ENCODE peak calls at places on chromosomes 3 and 15, in six cellular contexts. J, M, F, V, L and G are unnamed samples. For H3K36me3, the result is how much of the 10 kb centered on the place peaks cover.

GRCh38 chr15:70799667-70800450 is 36.5 kb upstream of the UACA start:
- DNase-seq in J (peak), M (no peak), F (peak), V (peak), L (no peak), G (peak)

GRCh38 chr15:75531041-75531450 is 48.1 kb downstream of the PTPN9 start:
- DNase-seq in J (peak), M (no peak), F (peak), V (no peak), L (no peak), G (peak)

GRCh38 chr3:118165413-118165812 is 869.2 kb downstream of the IGSF11 start:
- DNase-seq in J (no peak), M (no peak), F (no peak), V (no peak), L (no peak), G (no peak)

GRCh38 chr15:94234300-94234699 is 2.9 kb downstream of the MCTP2 start:
- DNase-seq in J (no peak), M (no peak), F (peak), V (no peak), L (no peak), G (no peak)

GRCh38 chr3:152558386-152558785 is 276.5 kb upstream of the P2RY1 start:
- DNase-seq in J (no peak), M (no peak), F (no peak), V (no peak), L (no peak), G (no peak)

GRCh38 chr15:61820212-61820611 is 240.0 kb downstream of the VPS13C start:
- DNase-seq in J (no peak), M (no peak), F (no peak), V (no peak), L (no peak), G (no peak)

GRCh38 chr3:157436583-157437300 is at the start of gene PTX3:
- DNase-seq in J (peak), M (no peak), F (peak), V (peak), L (no peak), G (peak)

GRCh38 chr3:16392733-16393132 is 120.8 kb downstream of the RFTN1 start:
- DNase-seq in J (no peak), M (no peak), F (no peak), V (no peak), L (no peak), G (no peak)

GRCh38 chr3:244041-244440 is 47.5 kb downstream of the CHL1 start:
- DNase-seq in J (no peak), M (no peak), F (no peak), V (no peak), L (no peak), G (no peak)

GRCh38 chr3:64311424-64311920 is 86.2 kb upstream of the PRICKLE2 start:
- DNase-seq in J (no peak), M (no peak), F (no peak), V (no peak), L (no peak), G (no peak)

GRCh38 chr15:101067660-101068522 is 148.7 kb downstream of the LRRK1 start:
- DNase-seq in J (peak), M (no peak), F (no peak), V (no peak), L (peak), G (peak)

GRCh38 chr3:63228677-63229076 is 49.4 kb upstream of the SYNPR start:
- DNase-seq in J (no peak), M (no peak), F (peak), V (peak), L (no peak), G (no peak)

GRCh38 chr3:184284696-184285095 is 8.9 kb downstream of the ECE2 start:
- DNase-seq in J (peak), M (peak), F (peak), V (peak), L (no peak), G (no peak)

GRCh38 chr3:179943097-179943880 is 93.4 kb downstream of the PEX5L start:
- DNase-seq in J (no peak), M (no peak), F (no peak), V (no peak), L (no peak), G (no peak)

GRCh38 chr15:98514034-98514622 is 134.2 kb upstream of the IGF1R start:
- DNase-seq in J (no peak), M (no peak), F (no peak), V (peak), L (no peak), G (no peak)

GRCh38 chr3:44831241-44831640 is 30.5 kb upstream of the TMEM42 start:
- DNase-seq in J (no peak), M (no peak), F (no peak), V (no peak), L (no peak), G (no peak)

DNA sequence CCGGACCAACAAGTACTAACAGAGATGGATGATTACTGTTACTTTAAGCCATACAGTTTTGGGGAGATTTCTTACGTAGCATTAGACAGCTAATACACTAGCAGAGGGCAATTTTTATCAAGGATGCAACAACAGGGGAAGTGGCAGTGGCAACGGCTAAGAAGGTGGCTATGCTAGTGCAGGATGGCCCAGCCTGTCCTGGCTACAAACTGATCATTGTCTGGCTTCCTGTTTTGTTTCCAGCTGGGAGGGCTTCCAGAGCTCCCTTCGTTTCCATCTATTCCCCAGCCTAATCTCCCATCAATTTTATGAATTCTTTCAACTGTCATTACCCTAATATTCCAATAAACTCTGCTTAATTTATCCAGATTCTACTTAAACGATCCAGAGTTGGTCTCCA is 16.0 kb upstream of the PLA2G4F start:
- DNase-seq in J (no peak), M (no peak), F (no peak), V (no peak), L (no peak), G (no peak)
- H3K36me3 ChIP-seq in J (under half), M (under half), F (under half), V (half or more), L (half or more), G (under half)

DNA sequence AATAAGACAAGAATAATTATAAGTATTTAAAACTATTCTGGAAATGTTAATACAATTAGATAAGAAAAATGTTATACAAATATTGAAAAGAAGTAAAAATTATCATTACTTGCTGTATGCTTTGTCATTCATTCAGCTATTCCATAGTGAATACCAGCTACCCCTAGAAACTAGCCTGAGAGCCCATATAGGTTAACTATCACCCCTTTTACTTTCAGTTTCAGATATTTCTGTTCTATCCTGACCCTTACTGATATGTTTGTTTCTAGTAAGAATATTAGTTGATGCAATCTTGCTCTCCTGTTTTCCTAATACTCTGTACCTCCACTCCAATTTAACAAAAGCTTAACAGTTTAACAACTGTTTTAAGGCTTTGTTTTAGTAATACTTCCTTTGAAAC is 31.6 kb downstream of the FAM227B start:
- DNase-seq in J (no peak), M (no peak), F (no peak), V (no peak), L (no peak), G (no peak)
- H3K4me3 ChIP-seq in J (no peak), M (no peak), F (no peak), V (no peak), L (no peak), G (no peak)

GRCh38 chr3:47333907-47334306 is 46.9 kb upstream of the PTPN23 start:
- DNase-seq in J (no peak), M (no peak), F (no peak), V (no peak), L (no peak), G (no peak)
- H3K36me3 ChIP-seq in J (under half), M (half or more), F (half or more), V (under half), L (half or more), G (under half)

GRCh38 chr15:59999558-60000112 is 4.5 kb upstream of the FOXB1 start:
- DNase-seq in J (no peak), M (no peak), F (no peak), V (no peak), L (no peak), G (no peak)

GRCh38 chr15:60001642-60002527 is 2.2 kb upstream of the FOXB1 start:
- DNase-seq in J (no peak), M (no peak), F (no peak), V (no peak), L (no peak), G (no peak)

GRCh38 chr15:60002528-60003218 is 1.4 kb upstream of the FOXB1 start:
- DNase-seq in J (no peak), M (no peak), F (no peak), V (no peak), L (no peak), G (no peak)

GRCh38 chr15:60000113-60000823 is 3.8 kb upstream of the FOXB1 start:
- DNase-seq in J (no peak), M (no peak), F (no peak), V (no peak), L (no peak), G (no peak)

GRCh38 chr15:60000824-60001641 is 3.1 kb upstream of the FOXB1 start:
- DNase-seq in J (no peak), M (no peak), F (no peak), V (no peak), L (no peak), G (no peak)
- H3K4me3 ChIP-seq in J (no peak), M (no peak), F (no peak), V (no peak), L (no peak), G (no peak)

DNA sequence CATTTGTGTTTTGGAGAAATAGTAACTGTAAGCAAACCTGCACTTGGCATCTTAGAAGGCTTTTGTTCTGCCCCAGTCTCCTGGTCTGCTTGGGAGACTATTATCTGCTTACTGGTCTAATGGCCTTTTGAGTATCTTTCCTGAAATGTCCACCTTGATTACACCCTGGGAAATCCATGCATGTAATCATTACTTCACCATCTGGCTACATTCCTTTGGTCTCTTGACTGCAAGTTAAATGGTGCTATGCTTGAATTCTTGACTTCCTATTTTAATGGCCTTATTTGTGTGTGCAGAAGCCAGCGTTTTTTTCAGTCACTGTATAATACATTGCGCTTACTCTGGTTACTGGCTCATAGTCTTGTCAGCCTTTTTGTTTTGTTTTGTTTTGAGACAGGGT is 29.9 kb downstream of the CHD2 start:
- DNase-seq in J (no peak), M (no peak), F (peak), V (no peak), L (no peak), G (no peak)
- H3K36me3 ChIP-seq in J (under half), M (half or more), F (half or more), V (half or more), L (half or more), G (half or more)

DNA sequence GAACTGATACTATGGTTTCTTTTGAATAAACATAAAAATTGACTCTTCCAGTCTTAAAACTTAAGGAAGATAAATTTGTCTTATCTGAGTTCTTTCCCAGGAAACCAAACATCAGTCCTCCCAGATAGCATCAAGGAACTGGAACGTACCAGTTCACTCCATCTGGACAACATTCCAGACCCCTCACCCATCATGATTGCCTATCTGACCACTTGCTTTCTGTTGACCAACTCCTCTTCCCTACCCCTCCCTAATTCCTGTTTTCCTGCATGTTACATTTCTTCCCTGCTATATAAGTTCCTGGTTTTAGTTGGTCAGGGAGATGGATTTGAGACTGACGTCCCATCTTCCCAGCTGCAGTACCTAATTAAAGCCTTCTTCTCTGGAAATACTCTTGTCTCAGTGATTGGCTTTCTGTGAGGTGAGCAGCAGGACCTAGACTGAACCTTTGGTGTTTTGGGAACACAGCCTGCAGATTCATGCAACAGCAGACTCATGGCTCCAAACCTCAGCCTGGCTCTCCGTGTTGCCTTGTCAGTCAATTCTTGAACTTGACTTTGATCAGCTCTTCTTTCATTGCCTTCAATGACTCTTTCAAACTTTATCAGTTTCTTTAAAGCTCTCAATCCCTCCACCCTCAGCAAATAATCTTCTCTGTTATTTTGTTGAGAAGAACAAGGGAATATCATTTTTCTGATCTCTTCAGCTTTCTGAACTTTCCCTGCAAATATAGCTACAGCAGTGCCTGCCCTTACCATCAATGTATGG is 123.6 kb downstream of the RPL22L1 start:
- DNase-seq in J (no peak), M (no peak), F (no peak), V (no peak), L (no peak), G (no peak)
- H3K4me3 ChIP-seq in J (no peak), M (no peak), F (no peak), V (no peak), L (no peak), G (no peak)

DNA sequence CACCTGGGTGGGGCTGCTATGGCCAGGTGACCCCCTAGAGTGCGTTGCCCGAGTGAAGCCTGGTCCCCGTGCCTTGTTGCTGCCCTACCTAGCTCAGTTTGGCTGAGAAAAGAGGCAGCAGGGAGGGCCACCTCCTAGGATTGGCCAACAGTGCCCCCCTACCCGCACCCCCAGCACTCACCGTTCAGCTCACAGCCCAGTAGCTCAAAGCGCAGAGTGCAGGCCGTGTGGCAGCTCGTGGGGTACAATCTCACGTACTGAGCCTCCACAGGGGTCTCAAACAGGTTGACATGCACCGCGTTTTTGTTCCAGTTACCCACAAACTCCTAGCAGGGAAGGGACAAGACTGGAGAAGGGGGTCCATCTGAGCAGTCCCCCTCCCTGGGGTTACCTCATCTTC is 7.6 kb downstream of the MFGE8 start:
- DNase-seq in J (no peak), M (no peak), F (no peak), V (no peak), L (peak), G (no peak)
- H3K36me3 ChIP-seq in J (under half), M (under half), F (under half), V (under half), L (under half), G (under half)

GRCh38 chr3:195149292-195149691 is 121.7 kb downstream of the XXYLT1 start:
- DNase-seq in J (no peak), M (no peak), F (no peak), V (no peak), L (no peak), G (no peak)
- H3K4me3 ChIP-seq in J (no peak), M (no peak), F (no peak), V (no peak), L (no peak), G (no peak)

GRCh38 chr15:72202302-72202701 is 4.7 kb upstream of the GRAMD2A start:
- DNase-seq in J (no peak), M (no peak), F (no peak), V (no peak), L (no peak), G (no peak)
- H3K36me3 ChIP-seq in J (under half), M (half or more), F (half or more), V (half or more), L (half or more), G (half or more)

GRCh38 chr15:67165653-67166260 is 88.7 kb downstream of the AAGAB start:
- DNase-seq in J (peak), M (no peak), F (no peak), V (no peak), L (no peak), G (no peak)
- H3K4me3 ChIP-seq in J (no peak), M (no peak), F (no peak), V (no peak), L (no peak), G (no peak)